ENCODE peak calls at places on chromosomes 12 and 14, in ten cellular contexts. One of them, this sample, is unnamed.

GRCh38 chr12:41211466-41211865 is 23.3 kb downstream of the PDZRN4 start:
- DNase-seq in IMR-90: no peak
- DNase-seq in cardiac muscle cell: no peak
- DNase-seq in heart right ventricle: no peak
- DNase-seq in lower lobe of right lung: no peak
- DNase-seq in prostate gland: no peak
- DNase-seq in neuronal stem cell: no peak
- DNase-seq in right atrium auricular region: no peak
- DNase-seq in heart left ventricle: no peak
- DNase-seq in naive thymus-derived CD4-positive, alpha-beta T cell: no peak
- DNase-seq in this sample: no peak

GRCh38 chr14:105093426-105094192 is 28.4 kb upstream of the GPR132 start:
- DNase-seq in lower lobe of right lung: peak; percentile 89
- DNase-seq in IMR-90: peak; percentile 72
- DNase-seq in heart left ventricle: peak; percentile 81
- DNase-seq in right atrium auricular region: no peak
- DNase-seq in naive thymus-derived CD4-positive, alpha-beta T cell: peak; percentile 31
- DNase-seq in neuronal stem cell: peak; percentile 79
- DNase-seq in cardiac muscle cell: peak; percentile 89
- DNase-seq in prostate gland: peak; percentile 83
- DNase-seq in heart right ventricle: peak; percentile 72
- DNase-seq in this sample: peak; percentile 68

GRCh38 chr14:68655961-68656360 is 136.9 kb downstream of the ZFP36L1 start:
- DNase-seq in IMR-90: no peak
- DNase-seq in heart left ventricle: no peak
- DNase-seq in prostate gland: no peak
- DNase-seq in heart right ventricle: no peak
- DNase-seq in cardiac muscle cell: no peak
- DNase-seq in right atrium auricular region: peak; percentile 48
- DNase-seq in neuronal stem cell: no peak
- DNase-seq in naive thymus-derived CD4-positive, alpha-beta T cell: no peak
- DNase-seq in lower lobe of right lung: no peak
- DNase-seq in this sample: peak; percentile 24

GRCh38 chr12:57940052-57940914 is 1.1 kb upstream of the ATP23 start:
- DNase-seq in naive thymus-derived CD4-positive, alpha-beta T cell: peak; percentile 2
- DNase-seq in heart left ventricle: no peak
- DNase-seq in lower lobe of right lung: no peak
- DNase-seq in IMR-90: no peak
- DNase-seq in prostate gland: no peak
- DNase-seq in heart right ventricle: no peak
- DNase-seq in cardiac muscle cell: no peak
- DNase-seq in right atrium auricular region: no peak
- DNase-seq in neuronal stem cell: no peak
- DNase-seq in this sample: no peak

GRCh38 chr14:65552724-65553123 is 140.2 kb downstream of the FUT8 start:
- DNase-seq in cardiac muscle cell: no peak
- DNase-seq in right atrium auricular region: no peak
- DNase-seq in heart left ventricle: no peak
- DNase-seq in heart right ventricle: no peak
- DNase-seq in IMR-90: no peak
- DNase-seq in neuronal stem cell: no peak
- DNase-seq in prostate gland: no peak
- DNase-seq in lower lobe of right lung: no peak
- DNase-seq in naive thymus-derived CD4-positive, alpha-beta T cell: no peak
- DNase-seq in this sample: no peak

GRCh38 chr14:79631276-79631675 is 580.0 kb downstream of the DIO2 start:
- DNase-seq in cardiac muscle cell: no peak
- DNase-seq in lower lobe of right lung: no peak
- DNase-seq in neuronal stem cell: no peak
- DNase-seq in naive thymus-derived CD4-positive, alpha-beta T cell: no peak
- DNase-seq in prostate gland: no peak
- DNase-seq in right atrium auricular region: no peak
- DNase-seq in heart right ventricle: no peak
- DNase-seq in heart left ventricle: no peak
- DNase-seq in IMR-90: no peak
- DNase-seq in this sample: no peak

GRCh38 chr12:93892431-93893210 is 215.4 kb downstream of the CRADD start:
- DNase-seq in heart right ventricle: no peak
- DNase-seq in IMR-90: no peak
- DNase-seq in prostate gland: no peak
- DNase-seq in lower lobe of right lung: no peak
- DNase-seq in right atrium auricular region: peak; percentile 49
- DNase-seq in neuronal stem cell: peak; percentile 35
- DNase-seq in naive thymus-derived CD4-positive, alpha-beta T cell: no peak
- DNase-seq in cardiac muscle cell: no peak
- DNase-seq in heart left ventricle: no peak
- DNase-seq in this sample: no peak

GRCh38 chr12:107684990-107685359 is 624 bp upstream of the PWP1 start:
- DNase-seq in IMR-90: peak; percentile 35
- DNase-seq in prostate gland: no peak
- DNase-seq in heart left ventricle: no peak
- DNase-seq in lower lobe of right lung: no peak
- DNase-seq in neuronal stem cell: no peak
- DNase-seq in heart right ventricle: no peak
- DNase-seq in naive thymus-derived CD4-positive, alpha-beta T cell: peak; percentile 5
- DNase-seq in right atrium auricular region: no peak
- DNase-seq in cardiac muscle cell: peak; percentile 46
- DNase-seq in this sample: no peak

GRCh38 chr14:88023658-88024187 is 18.8 kb downstream of the GPR65 start:
- DNase-seq in cardiac muscle cell: no peak
- DNase-seq in naive thymus-derived CD4-positive, alpha-beta T cell: peak; percentile 25
- DNase-seq in heart right ventricle: no peak
- DNase-seq in prostate gland: no peak
- DNase-seq in right atrium auricular region: no peak
- DNase-seq in neuronal stem cell: no peak
- DNase-seq in IMR-90: no peak
- DNase-seq in lower lobe of right lung: no peak
- DNase-seq in heart left ventricle: no peak
- DNase-seq in this sample: no peak

GRCh38 chr12:40768125-40768864 is 76.1 kb downstream of the CNTN1 start:
- DNase-seq in heart left ventricle: no peak
- DNase-seq in prostate gland: no peak
- DNase-seq in right atrium auricular region: no peak
- DNase-seq in naive thymus-derived CD4-positive, alpha-beta T cell: no peak
- DNase-seq in IMR-90: no peak
- DNase-seq in lower lobe of right lung: no peak
- DNase-seq in cardiac muscle cell: no peak
- DNase-seq in heart right ventricle: no peak
- DNase-seq in neuronal stem cell: peak; percentile 1
- DNase-seq in this sample: no peak

GRCh38 chr14:69093551-69094421 is 59.1 kb downstream of the DCAF5 start:
- DNase-seq in IMR-90: peak; percentile 61
- DNase-seq in right atrium auricular region: no peak
- DNase-seq in lower lobe of right lung: no peak
- DNase-seq in naive thymus-derived CD4-positive, alpha-beta T cell: no peak
- DNase-seq in neuronal stem cell: no peak
- DNase-seq in heart right ventricle: no peak
- DNase-seq in cardiac muscle cell: peak; percentile 86
- DNase-seq in prostate gland: peak; percentile 28
- DNase-seq in heart left ventricle: no peak
- DNase-seq in this sample: peak; percentile 67

GRCh38 chr12:11875414-11875935 is 195.3 kb upstream of the BCL2L14 start:
- DNase-seq in prostate gland: no peak
- DNase-seq in naive thymus-derived CD4-positive, alpha-beta T cell: no peak
- DNase-seq in right atrium auricular region: no peak
- DNase-seq in IMR-90: no peak
- DNase-seq in cardiac muscle cell: peak; percentile 26
- DNase-seq in heart right ventricle: no peak
- DNase-seq in lower lobe of right lung: no peak
- DNase-seq in heart left ventricle: no peak
- DNase-seq in neuronal stem cell: no peak
- DNase-seq in this sample: no peak

GRCh38 chr12:75724913-75725312 is 213.5 kb upstream of the KRR1 start:
- DNase-seq in cardiac muscle cell: peak; percentile 77
- DNase-seq in heart left ventricle: peak; percentile 67
- DNase-seq in right atrium auricular region: no peak
- DNase-seq in lower lobe of right lung: no peak
- DNase-seq in heart right ventricle: peak; percentile 75
- DNase-seq in IMR-90: peak; percentile 92
- DNase-seq in naive thymus-derived CD4-positive, alpha-beta T cell: no peak
- DNase-seq in prostate gland: no peak
- DNase-seq in neuronal stem cell: no peak
- DNase-seq in this sample: no peak
- H3K4me1 ChIP-seq in cardiac muscle cell: peaks cover 34% of the 10 kb centered on the region
- H3K4me1 ChIP-seq in heart left ventricle: peaks cover 21% of the 10 kb centered on the region
- H3K4me1 ChIP-seq in right atrium auricular region: peaks cover 52% of the 10 kb centered on the region
- H3K4me1 ChIP-seq in lower lobe of right lung: peaks cover 40% of the 10 kb centered on the region
- H3K4me1 ChIP-seq in heart right ventricle: peaks cover 50% of the 10 kb centered on the region
- H3K4me1 ChIP-seq in IMR-90: peaks cover 29% of the 10 kb centered on the region
- H3K4me1 ChIP-seq in naive thymus-derived CD4-positive, alpha-beta T cell: peaks cover 3% of the 10 kb centered on the region
- H3K4me1 ChIP-seq in prostate gland: peaks cover 7% of the 10 kb centered on the region
- H3K4me1 ChIP-seq in neuronal stem cell: peaks cover 14% of the 10 kb centered on the region
- H3K4me1 ChIP-seq in this sample: peaks cover 24% of the 10 kb centered on the region

GRCh38 chr14:53494587-53494986 is 341.5 kb upstream of the DDHD1 start:
- DNase-seq in cardiac muscle cell: no peak
- DNase-seq in neuronal stem cell: no peak
- DNase-seq in naive thymus-derived CD4-positive, alpha-beta T cell: no peak
- DNase-seq in prostate gland: no peak
- DNase-seq in heart left ventricle: no peak
- DNase-seq in lower lobe of right lung: no peak
- DNase-seq in right atrium auricular region: no peak
- DNase-seq in IMR-90: no peak
- DNase-seq in heart right ventricle: no peak
- DNase-seq in this sample: no peak

GRCh38 chr14:53495846-53496343 is 342.8 kb upstream of the DDHD1 start:
- DNase-seq in heart right ventricle: no peak
- DNase-seq in naive thymus-derived CD4-positive, alpha-beta T cell: no peak
- DNase-seq in lower lobe of right lung: no peak
- DNase-seq in cardiac muscle cell: no peak
- DNase-seq in right atrium auricular region: no peak
- DNase-seq in prostate gland: no peak
- DNase-seq in neuronal stem cell: no peak
- DNase-seq in IMR-90: no peak
- DNase-seq in heart left ventricle: no peak
- DNase-seq in this sample: no peak

GRCh38 chr14:53493895-53494294 is 340.8 kb upstream of the DDHD1 start:
- DNase-seq in heart left ventricle: no peak
- DNase-seq in lower lobe of right lung: no peak
- DNase-seq in prostate gland: no peak
- DNase-seq in naive thymus-derived CD4-positive, alpha-beta T cell: no peak
- DNase-seq in IMR-90: no peak
- DNase-seq in neuronal stem cell: no peak
- DNase-seq in cardiac muscle cell: no peak
- DNase-seq in right atrium auricular region: no peak
- DNase-seq in heart right ventricle: no peak
- DNase-seq in this sample: no peak

GRCh38 chr14:53493310-53493709 is 340.2 kb upstream of the DDHD1 start:
- DNase-seq in lower lobe of right lung: no peak
- DNase-seq in neuronal stem cell: no peak
- DNase-seq in cardiac muscle cell: no peak
- DNase-seq in IMR-90: no peak
- DNase-seq in heart left ventricle: no peak
- DNase-seq in naive thymus-derived CD4-positive, alpha-beta T cell: no peak
- DNase-seq in right atrium auricular region: no peak
- DNase-seq in prostate gland: no peak
- DNase-seq in heart right ventricle: no peak
- DNase-seq in this sample: no peak

DNA sequence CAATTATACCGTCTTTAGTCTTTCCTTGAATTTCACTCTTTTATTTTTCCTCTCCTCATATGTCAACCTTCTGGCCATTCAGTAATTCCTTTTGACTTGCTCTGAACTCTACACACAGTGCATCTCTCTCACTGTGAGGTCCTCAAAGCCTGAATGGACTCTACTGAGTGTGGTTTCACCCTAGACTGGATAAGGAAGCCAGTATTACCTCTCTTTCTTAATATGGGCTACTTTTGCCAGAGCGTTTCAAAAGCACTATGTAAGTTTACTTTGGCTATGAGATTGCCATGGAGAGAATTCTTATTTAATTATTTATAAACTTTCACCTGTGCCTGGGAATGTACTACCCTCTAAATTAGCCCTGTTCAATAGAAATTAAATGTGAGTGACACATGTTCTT is 343.5 kb upstream of the DDHD1 start:
- DNase-seq in naive thymus-derived CD4-positive, alpha-beta T cell: no peak
- DNase-seq in neuronal stem cell: no peak
- DNase-seq in IMR-90: no peak
- DNase-seq in right atrium auricular region: no peak
- DNase-seq in heart right ventricle: no peak
- DNase-seq in lower lobe of right lung: no peak
- DNase-seq in cardiac muscle cell: no peak
- DNase-seq in heart left ventricle: no peak
- DNase-seq in prostate gland: no peak
- DNase-seq in this sample: no peak
- H3K9me3 ChIP-seq in naive thymus-derived CD4-positive, alpha-beta T cell: no peaks in the 10 kb centered on the region
- H3K9me3 ChIP-seq in neuronal stem cell: no peaks in the 10 kb centered on the region
- H3K9me3 ChIP-seq in IMR-90: peaks cover 3% of the 10 kb centered on the region
- H3K9me3 ChIP-seq in right atrium auricular region: no peaks in the 10 kb centered on the region
- H3K9me3 ChIP-seq in heart right ventricle: no peaks in the 10 kb centered on the region
- H3K9me3 ChIP-seq in lower lobe of right lung: no peaks in the 10 kb centered on the region
- H3K9me3 ChIP-seq in cardiac muscle cell: no peaks in the 10 kb centered on the region
- H3K9me3 ChIP-seq in heart left ventricle: no peaks in the 10 kb centered on the region
- H3K9me3 ChIP-seq in prostate gland: no peaks in the 10 kb centered on the region
- H3K9me3 ChIP-seq in this sample: no peaks in the 10 kb centered on the region

DNA sequence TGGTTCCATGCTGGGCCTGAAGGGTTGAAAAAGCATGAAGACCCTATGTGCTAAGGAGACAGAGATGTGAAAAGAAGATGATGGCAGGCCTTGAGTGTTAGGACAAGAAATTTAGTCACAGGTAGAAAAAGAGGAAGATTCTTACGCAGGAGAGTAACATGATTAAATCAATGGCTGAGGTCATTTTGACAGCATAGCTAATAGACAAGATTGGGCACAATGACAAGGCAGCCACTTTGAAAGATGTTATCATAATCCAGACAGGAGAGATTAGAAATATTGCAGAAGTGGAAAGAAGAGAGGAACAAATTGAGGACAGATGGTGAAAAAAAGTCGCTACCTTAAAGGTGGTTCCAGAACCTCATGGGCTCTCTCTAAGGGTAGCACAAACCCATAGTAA is 228.8 kb upstream of the DDHD1 start:
- DNase-seq in cardiac muscle cell: no peak
- DNase-seq in heart left ventricle: no peak
- DNase-seq in IMR-90: no peak
- DNase-seq in right atrium auricular region: no peak
- DNase-seq in naive thymus-derived CD4-positive, alpha-beta T cell: no peak
- DNase-seq in neuronal stem cell: no peak
- DNase-seq in prostate gland: no peak
- DNase-seq in heart right ventricle: no peak
- DNase-seq in lower lobe of right lung: no peak
- DNase-seq in this sample: no peak
- H3K4me1 ChIP-seq in cardiac muscle cell: no peaks in the 10 kb centered on the region
- H3K4me1 ChIP-seq in heart left ventricle: no peaks in the 10 kb centered on the region
- H3K4me1 ChIP-seq in IMR-90: no peaks in the 10 kb centered on the region
- H3K4me1 ChIP-seq in right atrium auricular region: no peaks in the 10 kb centered on the region
- H3K4me1 ChIP-seq in naive thymus-derived CD4-positive, alpha-beta T cell: no peaks in the 10 kb centered on the region
- H3K4me1 ChIP-seq in neuronal stem cell: no peaks in the 10 kb centered on the region
- H3K4me1 ChIP-seq in prostate gland: no peaks in the 10 kb centered on the region
- H3K4me1 ChIP-seq in heart right ventricle: no peaks in the 10 kb centered on the region
- H3K4me1 ChIP-seq in lower lobe of right lung: no peaks in the 10 kb centered on the region
- H3K4me1 ChIP-seq in this sample: no peaks in the 10 kb centered on the region

DNA sequence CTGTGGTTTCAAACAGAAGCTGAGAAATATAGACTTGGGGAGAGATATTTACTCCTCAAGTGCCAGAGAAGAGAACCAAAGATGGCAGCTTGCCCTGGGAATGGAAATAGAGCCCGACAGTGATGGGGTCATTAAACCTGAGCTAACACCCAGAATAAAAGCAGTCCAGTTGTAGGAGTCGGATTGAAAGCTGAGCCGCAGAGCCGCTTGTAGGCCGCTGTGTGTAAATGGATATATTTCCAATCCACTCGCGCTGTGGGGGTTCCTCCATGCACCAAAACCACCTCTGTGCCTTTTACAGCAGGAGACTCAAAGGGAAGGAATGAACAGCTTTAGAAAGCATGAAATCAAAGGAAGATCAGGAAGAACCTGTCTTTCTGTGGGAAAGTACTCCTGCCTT is 31.2 kb upstream of the TMEM132D start:
- DNase-seq in neuronal stem cell: no peak
- DNase-seq in right atrium auricular region: no peak
- DNase-seq in heart left ventricle: no peak
- DNase-seq in IMR-90: no peak
- DNase-seq in prostate gland: no peak
- DNase-seq in heart right ventricle: no peak
- DNase-seq in cardiac muscle cell: no peak
- DNase-seq in naive thymus-derived CD4-positive, alpha-beta T cell: no peak
- DNase-seq in lower lobe of right lung: no peak
- DNase-seq in this sample: no peak
- H3K9me3 ChIP-seq in neuronal stem cell: no peaks in the 10 kb centered on the region
- H3K9me3 ChIP-seq in right atrium auricular region: no peaks in the 10 kb centered on the region
- H3K9me3 ChIP-seq in heart left ventricle: no peaks in the 10 kb centered on the region
- H3K9me3 ChIP-seq in IMR-90: peaks cover 37% of the 10 kb centered on the region
- H3K9me3 ChIP-seq in prostate gland: no peaks in the 10 kb centered on the region
- H3K9me3 ChIP-seq in heart right ventricle: peaks cover 4% of the 10 kb centered on the region
- H3K9me3 ChIP-seq in cardiac muscle cell: no peaks in the 10 kb centered on the region
- H3K9me3 ChIP-seq in naive thymus-derived CD4-positive, alpha-beta T cell: no peaks in the 10 kb centered on the region
- H3K9me3 ChIP-seq in lower lobe of right lung: no peaks in the 10 kb centered on the region
- H3K9me3 ChIP-seq in this sample: peaks cover 2% of the 10 kb centered on the region

This sample was measured in breast epithelium.